ENCODE peak calls at places on chromosomes 13 and 19, in six cellular contexts. One of them, this sample, is unnamed. For H4K20me1 and H3K79me2, the result is how much of the 10 kb centered on the place peaks cover.

GRCh38 chr19:15466851-15467733 is 2.7 kb upstream of the RASAL3 start:
- DNase-seq in H9: no peak
- DNase-seq in GM23248: peak
- DNase-seq in SK-N-SH: no peak
- DNase-seq in OCI-LY7: peak
- DNase-seq in endothelial cell of umbilical vein: peak
- DNase-seq in this sample: peak

GRCh38 chr13:97834255-97834654 is 119.2 kb upstream of the IPO5 start:
- DNase-seq in H9: no peak
- DNase-seq in GM23248: no peak
- DNase-seq in SK-N-SH: no peak
- DNase-seq in OCI-LY7: no peak
- DNase-seq in endothelial cell of umbilical vein: no peak
- DNase-seq in this sample: no peak

GRCh38 chr13:110061270-110061669 is 245.7 kb downstream of the COL4A1 start:
- DNase-seq in GM23248: no peak
- DNase-seq in endothelial cell of umbilical vein: no peak
- DNase-seq in SK-N-SH: no peak
- DNase-seq in OCI-LY7: no peak
- DNase-seq in H9: no peak
- DNase-seq in this sample: no peak

GRCh38 chr13:48730971-48731658 is 77.4 kb downstream of the CYSLTR2 start:
- DNase-seq in GM23248: peak
- DNase-seq in endothelial cell of umbilical vein: peak
- DNase-seq in OCI-LY7: no peak
- DNase-seq in H9: no peak
- DNase-seq in SK-N-SH: no peak
- DNase-seq in this sample: no peak

GRCh38 chr13:50526771-50527567 is 316.5 kb downstream of the DLEU7 start:
- DNase-seq in OCI-LY7: peak
- DNase-seq in GM23248: no peak
- DNase-seq in H9: no peak
- DNase-seq in SK-N-SH: peak
- DNase-seq in endothelial cell of umbilical vein: no peak
- DNase-seq in this sample: no peak

GRCh38 chr19:54422136-54422535 is 6.9 kb downstream of the TTYH1 start:
- DNase-seq in endothelial cell of umbilical vein: no peak
- DNase-seq in OCI-LY7: no peak
- DNase-seq in GM23248: no peak
- DNase-seq in H9: peak
- DNase-seq in SK-N-SH: no peak
- DNase-seq in this sample: no peak

GRCh38 chr19:3968556-3969434 is 2.1 kb downstream of the DAPK3 start:
- DNase-seq in SK-N-SH: peak
- DNase-seq in GM23248: peak
- DNase-seq in OCI-LY7: no peak
- DNase-seq in H9: peak
- DNase-seq in endothelial cell of umbilical vein: peak
- DNase-seq in this sample: peak

GRCh38 chr13:23758783-23759527 is 130.2 kb downstream of the MIPEP start:
- DNase-seq in SK-N-SH: no peak
- DNase-seq in H9: no peak
- DNase-seq in OCI-LY7: no peak
- DNase-seq in endothelial cell of umbilical vein: no peak
- DNase-seq in GM23248: no peak
- DNase-seq in this sample: no peak

GRCh38 chr19:46271488-46272197 is 25.2 kb upstream of the HIF3A start:
- DNase-seq in OCI-LY7: no peak
- DNase-seq in SK-N-SH: no peak
- DNase-seq in H9: no peak
- DNase-seq in GM23248: peak
- DNase-seq in endothelial cell of umbilical vein: peak
- DNase-seq in this sample: peak

GRCh38 chr13:28719656-28720055 is 886 bp upstream of the SLC46A3 start:
- DNase-seq in GM23248: peak
- DNase-seq in OCI-LY7: no peak
- DNase-seq in endothelial cell of umbilical vein: no peak
- DNase-seq in H9: no peak
- DNase-seq in SK-N-SH: no peak
- DNase-seq in this sample: no peak

GRCh38 chr19:49744946-49745381 is 18.1 kb downstream of the TSKS start:
- DNase-seq in SK-N-SH: no peak
- DNase-seq in endothelial cell of umbilical vein: no peak
- DNase-seq in H9: peak
- DNase-seq in GM23248: no peak
- DNase-seq in OCI-LY7: no peak
- DNase-seq in this sample: no peak

GRCh38 chr13:108834193-108834592 is 204.8 kb downstream of the MYO16 start:
- DNase-seq in OCI-LY7: no peak
- DNase-seq in endothelial cell of umbilical vein: no peak
- DNase-seq in H9: no peak
- DNase-seq in GM23248: no peak
- DNase-seq in SK-N-SH: no peak
- DNase-seq in this sample: no peak

GRCh38 chr13:37791699-37792098 is 77.9 kb downstream of the TRPC4 start:
- DNase-seq in SK-N-SH: no peak
- DNase-seq in OCI-LY7: no peak
- DNase-seq in H9: no peak
- DNase-seq in GM23248: peak
- DNase-seq in endothelial cell of umbilical vein: no peak
- DNase-seq in this sample: no peak

GRCh38 chr13:22189176-22190048 is 518.5 kb downstream of the FGF9 start:
- DNase-seq in endothelial cell of umbilical vein: no peak
- DNase-seq in GM23248: no peak
- DNase-seq in H9: no peak
- DNase-seq in SK-N-SH: no peak
- DNase-seq in OCI-LY7: no peak
- DNase-seq in this sample: no peak

GRCh38 chr13:112783135-112783945 is 93.5 kb downstream of the ATP11A start:
- DNase-seq in endothelial cell of umbilical vein: no peak
- DNase-seq in H9: no peak
- DNase-seq in SK-N-SH: peak
- DNase-seq in GM23248: peak
- DNase-seq in OCI-LY7: no peak
- DNase-seq in this sample: no peak

GRCh38 chr13:95360464-95361097 is 59.3 kb upstream of the ABCC4 start:
- DNase-seq in OCI-LY7: no peak
- DNase-seq in H9: no peak
- DNase-seq in GM23248: peak
- DNase-seq in SK-N-SH: no peak
- DNase-seq in endothelial cell of umbilical vein: no peak
- DNase-seq in this sample: no peak

GRCh38 chr13:109779074-109779473 is 7.3 kb downstream of the IRS2 start:
- DNase-seq in GM23248: no peak
- DNase-seq in SK-N-SH: peak
- DNase-seq in H9: no peak
- DNase-seq in endothelial cell of umbilical vein: no peak
- DNase-seq in OCI-LY7: peak
- DNase-seq in this sample: no peak

GRCh38 chr19:35354898-35355297 is 3.4 kb upstream of the FFAR3 start:
- DNase-seq in OCI-LY7: no peak
- DNase-seq in SK-N-SH: no peak
- DNase-seq in H9: no peak
- DNase-seq in endothelial cell of umbilical vein: no peak
- DNase-seq in GM23248: no peak
- DNase-seq in this sample: no peak

GRCh38 chr13:114309086-114309485 is 5.2 kb upstream of the CHAMP1 start:
- DNase-seq in GM23248: no peak
- DNase-seq in SK-N-SH: no peak
- DNase-seq in OCI-LY7: no peak
- DNase-seq in H9: no peak
- DNase-seq in endothelial cell of umbilical vein: no peak
- DNase-seq in this sample: no peak

GRCh38 chr19:34481861-34482379 is 362 bp downstream of the WTIP start:
- DNase-seq in SK-N-SH: peak
- DNase-seq in GM23248: peak
- DNase-seq in endothelial cell of umbilical vein: peak
- DNase-seq in OCI-LY7: no peak
- DNase-seq in H9: no peak
- DNase-seq in this sample: no peak

GRCh38 chr13:96053003-96053703 is at the start of gene UGGT2:
- DNase-seq in H9: peak
- DNase-seq in OCI-LY7: no peak
- DNase-seq in SK-N-SH: peak
- DNase-seq in GM23248: peak
- DNase-seq in endothelial cell of umbilical vein: peak
- DNase-seq in this sample: peak

GRCh38 chr13:99495478-99496321 is 5.6 kb upstream of the TM9SF2 start:
- DNase-seq in GM23248: peak
- DNase-seq in OCI-LY7: no peak
- DNase-seq in H9: no peak
- DNase-seq in SK-N-SH: no peak
- DNase-seq in endothelial cell of umbilical vein: no peak
- DNase-seq in this sample: no peak

GRCh38 chr19:49155005-49155826 is at the start of gene HRC:
- DNase-seq in endothelial cell of umbilical vein: no peak
- DNase-seq in GM23248: no peak
- DNase-seq in SK-N-SH: no peak
- DNase-seq in OCI-LY7: no peak
- DNase-seq in H9: peak
- DNase-seq in this sample: no peak

GRCh38 chr13:113836917-113837553 is 26.8 kb downstream of the GAS6 start:
- DNase-seq in SK-N-SH: peak
- DNase-seq in OCI-LY7: no peak
- DNase-seq in GM23248: peak
- DNase-seq in H9: no peak
- DNase-seq in endothelial cell of umbilical vein: peak
- DNase-seq in this sample: no peak

GRCh38 chr19:53112286-53112685 is 9.1 kb upstream of the ZNF160 start:
- DNase-seq in SK-N-SH: no peak
- DNase-seq in endothelial cell of umbilical vein: no peak
- DNase-seq in H9: no peak
- DNase-seq in OCI-LY7: no peak
- DNase-seq in GM23248: peak
- DNase-seq in this sample: no peak

GRCh38 chr13:98461525-98462240 is 115.2 kb downstream of the STK24 start:
- DNase-seq in endothelial cell of umbilical vein: no peak
- DNase-seq in GM23248: no peak
- DNase-seq in OCI-LY7: no peak
- DNase-seq in H9: no peak
- DNase-seq in SK-N-SH: no peak
- DNase-seq in this sample: no peak

GRCh38 chr13:110826861-110827672 is 87.8 kb downstream of the ANKRD10 start:
- DNase-seq in H9: no peak
- DNase-seq in endothelial cell of umbilical vein: no peak
- DNase-seq in GM23248: no peak
- DNase-seq in SK-N-SH: no peak
- DNase-seq in OCI-LY7: no peak
- DNase-seq in this sample: no peak

GRCh38 chr19:8423821-8424223 is 10.7 kb downstream of the MARCHF2 start:
- DNase-seq in GM23248: peak
- DNase-seq in SK-N-SH: peak
- DNase-seq in H9: peak
- DNase-seq in OCI-LY7: no peak
- DNase-seq in endothelial cell of umbilical vein: peak
- DNase-seq in this sample: peak

GRCh38 chr13:91351980-91352379 is 4.5 kb downstream of the MIR17HG start:
- DNase-seq in endothelial cell of umbilical vein: no peak
- DNase-seq in H9: no peak
- DNase-seq in SK-N-SH: no peak
- DNase-seq in OCI-LY7: peak
- DNase-seq in GM23248: no peak
- DNase-seq in this sample: no peak
- H4K20me1 ChIP-seq in endothelial cell of umbilical vein: under half
- H4K20me1 ChIP-seq in H9: under half
- H4K20me1 ChIP-seq in SK-N-SH: under half
- H4K20me1 ChIP-seq in OCI-LY7: half or more
- H4K20me1 ChIP-seq in GM23248: under half
- H4K20me1 ChIP-seq in this sample: half or more

DNA sequence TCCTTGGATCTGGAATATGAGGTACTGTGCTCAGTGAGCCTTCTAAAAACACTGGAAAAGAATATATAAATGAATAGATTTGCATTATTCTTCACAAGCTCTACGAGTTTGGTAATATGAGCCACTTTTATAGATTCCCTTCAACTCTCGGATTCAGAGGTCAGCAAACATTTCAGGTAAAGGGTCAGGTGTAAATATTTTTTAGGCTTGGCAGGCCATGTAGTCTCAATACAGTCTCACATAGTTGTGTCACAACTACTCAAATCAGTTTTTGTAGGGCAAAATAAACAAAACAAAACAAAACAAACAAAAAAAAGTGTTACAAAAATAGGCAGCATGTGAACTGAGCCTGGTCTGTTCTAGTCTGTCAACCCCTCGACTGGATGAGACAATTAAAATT is 57.4 kb downstream of the PSPC1 start:
- DNase-seq in SK-N-SH: no peak
- DNase-seq in endothelial cell of umbilical vein: no peak
- DNase-seq in H9: no peak
- DNase-seq in OCI-LY7: no peak
- DNase-seq in GM23248: no peak
- DNase-seq in this sample: no peak
- H3K79me2 ChIP-seq in SK-N-SH: half or more
- H3K79me2 ChIP-seq in endothelial cell of umbilical vein: half or more
- H3K79me2 ChIP-seq in H9: under half
- H3K79me2 ChIP-seq in OCI-LY7: under half
- H3K79me2 ChIP-seq in GM23248: half or more
- H3K79me2 ChIP-seq in this sample: under half

DNA sequence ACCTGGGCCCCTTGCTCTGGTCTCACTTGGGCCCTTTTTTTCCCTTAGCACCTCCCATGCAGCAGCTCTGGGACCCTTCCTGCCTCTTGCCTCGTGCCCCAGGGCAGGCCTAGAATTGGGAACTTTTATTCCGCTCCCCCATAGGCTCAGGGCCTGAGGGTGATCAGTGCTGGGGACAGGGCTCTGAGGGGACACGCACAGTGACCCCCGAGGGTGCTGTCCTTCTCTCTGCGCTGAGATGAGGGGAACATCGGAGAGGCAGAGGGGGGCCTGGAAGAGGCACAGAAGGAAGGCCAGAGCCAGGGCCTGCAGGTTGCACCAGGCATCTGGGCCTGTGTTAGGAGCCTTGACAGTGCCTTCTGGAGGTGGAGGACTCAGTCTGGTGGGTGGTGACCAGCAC is 10.8 kb downstream of the EPN1 start:
- DNase-seq in OCI-LY7: no peak
- DNase-seq in endothelial cell of umbilical vein: no peak
- DNase-seq in H9: no peak
- DNase-seq in SK-N-SH: no peak
- DNase-seq in GM23248: no peak
- DNase-seq in this sample: no peak
- H4K20me1 ChIP-seq in OCI-LY7: under half
- H4K20me1 ChIP-seq in endothelial cell of umbilical vein: under half
- H4K20me1 ChIP-seq in H9: under half
- H4K20me1 ChIP-seq in SK-N-SH: half or more
- H4K20me1 ChIP-seq in GM23248: under half
- H4K20me1 ChIP-seq in this sample: half or more

GRCh38 chr13:30301827-30302226 is 5.5 kb downstream of the KATNAL1 start:
- DNase-seq in endothelial cell of umbilical vein: no peak
- DNase-seq in GM23248: peak
- DNase-seq in SK-N-SH: no peak
- DNase-seq in H9: no peak
- DNase-seq in OCI-LY7: no peak
- DNase-seq in this sample: no peak
- H3K79me2 ChIP-seq in endothelial cell of umbilical vein: half or more
- H3K79me2 ChIP-seq in GM23248: half or more
- H3K79me2 ChIP-seq in SK-N-SH: half or more
- H3K79me2 ChIP-seq in H9: under half
- H3K79me2 ChIP-seq in OCI-LY7: half or more
- H3K79me2 ChIP-seq in this sample: under half

GRCh38 chr19:38526430-38526829 is 91.3 kb downstream of the MAP4K1 start:
- DNase-seq in H9: no peak
- DNase-seq in GM23248: no peak
- DNase-seq in endothelial cell of umbilical vein: no peak
- DNase-seq in OCI-LY7: no peak
- DNase-seq in SK-N-SH: no peak
- DNase-seq in this sample: no peak
- H4K20me1 ChIP-seq in H9: under half
- H4K20me1 ChIP-seq in GM23248: under half
- H4K20me1 ChIP-seq in endothelial cell of umbilical vein: under half
- H4K20me1 ChIP-seq in OCI-LY7: under half
- H4K20me1 ChIP-seq in SK-N-SH: under half
- H4K20me1 ChIP-seq in this sample: under half

This sample was measured in PC-9.